ENCODE peak calls at places on chromosomes 2 and 18, in five cellular contexts. E is ovary, O is mucosa of descending colon, F is GM12878, G is IMR-90. Y is an unnamed sample.

GRCh38 chr2:11738589-11739436 is 7.6 kb upstream of the LPIN1 start:
- DNase-seq in E (peak; percentile 87), O (peak; percentile 54), F (no peak), G (peak; percentile 87), Y (no peak)

GRCh38 chr18:9240270-9240669 is 94.3 kb upstream of the TWSG1 start:
- DNase-seq in E (no peak), O (no peak), F (no peak), G (no peak), Y (no peak)

GRCh38 chr2:63788070-63788469 is 53.6 kb upstream of the UGP2 start:
- DNase-seq in E (no peak), O (no peak), F (no peak), G (peak; percentile 83), Y (no peak)

GRCh38 chr2:179082697-179083096 is 32.8 kb upstream of the CCDC141 start:
- DNase-seq in E (no peak), O (no peak), F (no peak), G (no peak), Y (no peak)

GRCh38 chr2:98027535-98027934 is 31.8 kb upstream of the TMEM131 start:
- DNase-seq in E (no peak), O (no peak), F (peak; percentile 67), G (no peak), Y (no peak)

GRCh38 chr2:103781401-103781800 is 1019.6 kb downstream of the TMEM182 start:
- DNase-seq in E (no peak), O (no peak), F (no peak), G (no peak), Y (no peak)

GRCh38 chr2:63488118-63488713 is 100.1 kb downstream of the WDPCP start:
- DNase-seq in E (peak; percentile 43), O (peak; percentile 37), F (no peak), G (peak; percentile 46), Y (no peak)

GRCh38 chr2:38106420-38107182 is 30.6 kb upstream of the CYP1B1 start:
- DNase-seq in E (no peak), O (no peak), F (no peak), G (peak; percentile 71), Y (no peak)

GRCh38 chr2:233817305-233817980 is 36.9 kb downstream of the HJURP start:
- DNase-seq in E (no peak), O (no peak), F (no peak), G (peak; percentile 20), Y (peak; percentile 17)

GRCh38 chr18:43800584-43800983 is 523.3 kb upstream of the SYT4 start:
- DNase-seq in E (no peak), O (no peak), F (no peak), G (no peak), Y (no peak)

GRCh38 chr2:109611467-109612095 is 2.2 kb downstream of the SEPTIN10 start:
- DNase-seq in E (no peak), O (no peak), F (no peak), G (peak; percentile 96), Y (no peak)

GRCh38 chr2:177353084-177353483 is 39.5 kb upstream of the AGPS start:
- DNase-seq in E (no peak), O (no peak), F (no peak), G (peak; percentile 34), Y (no peak)

GRCh38 chr2:230899287-230899686 is 25.8 kb downstream of the GPR55 start:
- DNase-seq in E (no peak), O (peak; percentile 3), F (no peak), G (no peak), Y (no peak)

GRCh38 chr2:41194235-41194634 is 742.3 kb upstream of the SLC8A1 start:
- DNase-seq in E (no peak), O (no peak), F (no peak), G (peak; percentile 1), Y (no peak)

GRCh38 chr2:239177908-239178307 is 222.9 kb downstream of the HDAC4 start:
- DNase-seq in E (peak; percentile 11), O (no peak), F (no peak), G (no peak), Y (peak; percentile 54)

GRCh38 chr2:172464340-172465129 is 37.1 kb downstream of the ITGA6 start:
- DNase-seq in E (no peak), O (no peak), F (no peak), G (no peak), Y (no peak)
- H3K4me1 ChIP-seq in E (peaks cover 2% of the 10 kb centered on the region), O (peaks cover 50% of the 10 kb centered on the region), F (peaks cover 8% of the 10 kb centered on the region), G (peaks cover 6% of the 10 kb centered on the region), Y (peaks cover 59% of the 10 kb centered on the region)

GRCh38 chr2:145464901-145465300 is 945.0 kb upstream of the ZEB2 start:
- DNase-seq in E (no peak), O (no peak), F (no peak), G (no peak), Y (no peak)

DNA sequence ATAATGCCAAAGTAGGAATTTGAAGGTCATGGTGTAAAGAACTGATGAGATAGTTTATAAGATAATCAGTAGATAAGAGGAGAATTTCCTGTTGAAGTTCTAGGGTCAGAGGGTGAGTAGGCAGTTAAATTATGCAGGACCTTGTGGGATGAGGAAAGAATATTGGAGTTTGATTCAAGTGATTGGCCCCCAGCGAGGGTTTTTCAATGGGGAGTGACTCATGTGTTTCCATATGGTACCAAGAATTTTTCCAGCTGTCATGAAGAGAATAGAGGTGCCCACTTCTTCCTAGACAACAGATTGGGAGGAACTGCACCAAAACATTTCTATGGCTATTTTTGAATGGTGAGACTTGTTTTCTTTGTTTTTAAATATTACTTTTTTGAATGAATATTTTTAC is 940.2 kb upstream of the ZEB2 start:
- DNase-seq in E (no peak), O (no peak), F (no peak), G (peak; percentile 7), Y (no peak)
- TF ChIP-seq CTCF in E (no peak), O (no peak), F (no peak), G (no peak), Y (no peak)

GRCh38 chr2:201411421-201411820 is 39.8 kb downstream of the TRAK2 start:
- DNase-seq in E (no peak), O (no peak), F (no peak), G (peak; percentile 30), Y (no peak)

GRCh38 chr2:201415149-201415548 is 36.1 kb downstream of the TRAK2 start:
- DNase-seq in E (no peak), O (no peak), F (no peak), G (no peak), Y (no peak)

GRCh38 chr2:201413552-201413951 is 37.7 kb downstream of the TRAK2 start:
- DNase-seq in E (no peak), O (no peak), F (no peak), G (no peak), Y (no peak)

GRCh38 chr2:201413143-201413542 is 38.1 kb downstream of the TRAK2 start:
- DNase-seq in E (no peak), O (no peak), F (no peak), G (no peak), Y (no peak)

GRCh38 chr2:201414099-201415023 is 36.9 kb downstream of the TRAK2 start:
- DNase-seq in E (no peak), O (no peak), F (peak; percentile 38), G (peak; percentile 34), Y (no peak)
- H3K4me3 ChIP-seq in E (no peak overlapping the region), O (no peak overlapping the region), F (peak overlapping the region; percentile 0), G (no peak overlapping the region), Y (no peak overlapping the region)

GRCh38 chr2:168519534-168520308 is 63.6 kb downstream of the CERS6 start:
- DNase-seq in E (no peak), O (no peak), F (no peak), G (no peak), Y (no peak)
- H3K4me1 ChIP-seq in E (peaks cover 11% of the 10 kb centered on the region), O (peaks cover 3% of the 10 kb centered on the region), F (peaks cover 54% of the 10 kb centered on the region), G (peaks cover 13% of the 10 kb centered on the region), Y (peaks cover 60% of the 10 kb centered on the region)

GRCh38 chr2:68850524-68850923 is 20.7 kb downstream of the BMP10 start:
- DNase-seq in E (no peak), O (no peak), F (no peak), G (no peak), Y (no peak)

GRCh38 chr2:68853915-68854314 is 17.3 kb downstream of the BMP10 start:
- DNase-seq in E (no peak), O (no peak), F (no peak), G (no peak), Y (no peak)

GRCh38 chr2:68855550-68855949 is 15.6 kb downstream of the BMP10 start:
- DNase-seq in E (no peak), O (no peak), F (no peak), G (no peak), Y (no peak)

GRCh38 chr2:68849579-68850030 is 21.6 kb downstream of the BMP10 start:
- DNase-seq in E (no peak), O (no peak), F (no peak), G (peak; percentile 89), Y (no peak)

DNA sequence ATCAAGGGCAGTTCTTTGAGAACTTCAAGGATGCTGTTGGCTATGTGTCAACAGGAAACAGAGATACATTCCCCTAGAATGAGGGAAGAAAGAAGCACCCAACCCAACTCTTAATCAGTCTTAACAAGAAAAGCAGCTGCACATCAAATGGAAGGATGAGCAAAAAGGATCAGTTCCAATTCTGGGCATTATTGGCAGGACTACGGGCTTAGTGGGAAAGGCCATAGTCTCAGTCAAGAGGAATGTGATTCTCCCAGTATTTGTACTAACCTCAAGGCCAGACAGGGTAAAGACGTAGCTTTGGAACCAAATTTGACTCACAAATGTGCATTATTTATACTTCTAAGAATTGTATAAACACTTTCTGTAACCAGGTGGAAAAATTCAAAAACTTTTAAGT is 18.2 kb downstream of the BMP10 start:
- DNase-seq in E (no peak), O (no peak), F (no peak), G (peak; percentile 87), Y (no peak)
- TF ChIP-seq CTCF in E (no peak), O (no peak), F (no peak), G (no peak), Y (no peak)

DNA sequence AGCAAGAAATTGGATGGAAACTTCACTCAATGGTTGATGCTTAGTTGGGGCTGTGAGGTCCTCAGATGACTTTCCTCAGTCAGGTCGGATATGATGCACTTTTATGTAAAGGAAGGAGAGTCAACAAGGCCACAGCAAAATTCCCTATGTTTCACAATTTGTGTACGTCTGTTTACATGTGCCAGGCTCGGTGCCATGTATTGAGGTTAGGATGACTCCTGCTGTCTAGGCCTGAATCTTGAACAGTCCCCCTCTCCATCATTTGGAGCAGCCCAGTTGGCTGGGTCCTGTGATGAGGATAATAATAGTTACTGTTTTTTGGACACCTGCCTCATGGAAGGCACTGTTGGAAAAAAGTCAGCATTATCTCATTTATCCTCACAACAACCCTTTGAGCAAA is 43.1 kb downstream of the VSNL1 start:
- DNase-seq in E (no peak), O (no peak), F (no peak), G (no peak), Y (no peak)
- H3K4me3 ChIP-seq in E (no peak overlapping the region), O (no peak overlapping the region), F (no peak overlapping the region), G (no peak overlapping the region), Y (no peak overlapping the region)